ENCODE peak calls at places on chromosomes 4 and X, in ten cellular contexts. Q is neural crest cell, W is AG04449, T is lower leg skin, O is thyroid gland, R is CD14-positive monocyte, V is BJ, G is dorsolateral prefrontal cortex, S is left lung, M is fibroblast of pulmonary artery. D is an unnamed sample.

GRCh38 chrX:123807825-123808416 is 51.9 kb upstream of the XIAP start:
- DNase-seq in Q (no peak), W (no peak), T (no peak), O (no peak), R (no peak), V (peak; percentile 43), G (no peak), S (no peak), M (no peak), D (no peak)

GRCh38 chr4:64774626-64775025 is 365.4 kb upstream of the TECRL start:
- DNase-seq in Q (no peak), W (no peak), T (no peak), O (no peak), R (no peak), V (no peak), G (no peak), S (no peak), M (no peak), D (no peak)

GRCh38 chr4:52932586-52933482 is 70.7 kb downstream of the RASL11B start:
- DNase-seq in Q (no peak), W (no peak), T (no peak), O (no peak), R (no peak), V (no peak), G (no peak), S (no peak), M (peak; percentile 24), D (no peak)

GRCh38 chrX:82816572-82816971 is 691.5 kb upstream of the POU3F4 start:
- DNase-seq in Q (no peak), W (no peak), T (no peak), O (no peak), R (no peak), V (no peak), G (no peak), S (no peak), M (no peak), D (no peak)

GRCh38 chr4:82984459-82984858 is 26.2 kb downstream of the LIN54 start:
- DNase-seq in Q (no peak), W (no peak), T (no peak), O (no peak), R (no peak), V (peak; percentile 4), G (no peak), S (no peak), M (peak; percentile 36), D (peak; percentile 82)

GRCh38 chrX:73855546-73855945 is 292.5 kb downstream of the CHIC1 start:
- DNase-seq in Q (peak; percentile 73), W (peak; percentile 1), T (peak; percentile 92), O (peak; percentile 52), R (no peak), V (no peak), G (peak; percentile 58), S (no peak), M (peak; percentile 72), D (peak; percentile 20)

GRCh38 chr4:124307143-124307542 is 405.4 kb downstream of the ANKRD50 start:
- DNase-seq in Q (no peak), W (no peak), T (no peak), O (no peak), R (no peak), V (no peak), G (no peak), S (no peak), M (no peak), D (no peak)

GRCh38 chr4:62399242-62399641 is 1199.1 kb downstream of the ADGRL3 start:
- DNase-seq in Q (no peak), W (no peak), T (no peak), O (no peak), R (no peak), V (no peak), G (no peak), S (no peak), M (peak; percentile 32), D (no peak)

GRCh38 chr4:22498866-22499265 is 17.0 kb downstream of the ADGRA3 start:
- DNase-seq in Q (no peak), W (no peak), T (no peak), O (no peak), R (no peak), V (no peak), G (no peak), S (no peak), M (no peak), D (no peak)

GRCh38 chrX:16484338-16484737 is 165.6 kb upstream of the S100G start:
- DNase-seq in Q (no peak), W (peak; percentile 78), T (no peak), O (no peak), R (peak; percentile 75), V (peak; percentile 56), G (no peak), S (no peak), M (peak; percentile 82), D (peak; percentile 67)

GRCh38 chr4:182111586-182111985 is 131.6 kb upstream of the TENM3 start:
- DNase-seq in Q (no peak), W (no peak), T (no peak), O (no peak), R (no peak), V (no peak), G (no peak), S (no peak), M (peak; percentile 4), D (no peak)
- TF ChIP-seq CTCF in Q (no peak), W (no peak), T (no peak), O (no peak), R (no peak), V (no peak), G (no peak), S (no peak), M (no peak), D (no peak)

DNA sequence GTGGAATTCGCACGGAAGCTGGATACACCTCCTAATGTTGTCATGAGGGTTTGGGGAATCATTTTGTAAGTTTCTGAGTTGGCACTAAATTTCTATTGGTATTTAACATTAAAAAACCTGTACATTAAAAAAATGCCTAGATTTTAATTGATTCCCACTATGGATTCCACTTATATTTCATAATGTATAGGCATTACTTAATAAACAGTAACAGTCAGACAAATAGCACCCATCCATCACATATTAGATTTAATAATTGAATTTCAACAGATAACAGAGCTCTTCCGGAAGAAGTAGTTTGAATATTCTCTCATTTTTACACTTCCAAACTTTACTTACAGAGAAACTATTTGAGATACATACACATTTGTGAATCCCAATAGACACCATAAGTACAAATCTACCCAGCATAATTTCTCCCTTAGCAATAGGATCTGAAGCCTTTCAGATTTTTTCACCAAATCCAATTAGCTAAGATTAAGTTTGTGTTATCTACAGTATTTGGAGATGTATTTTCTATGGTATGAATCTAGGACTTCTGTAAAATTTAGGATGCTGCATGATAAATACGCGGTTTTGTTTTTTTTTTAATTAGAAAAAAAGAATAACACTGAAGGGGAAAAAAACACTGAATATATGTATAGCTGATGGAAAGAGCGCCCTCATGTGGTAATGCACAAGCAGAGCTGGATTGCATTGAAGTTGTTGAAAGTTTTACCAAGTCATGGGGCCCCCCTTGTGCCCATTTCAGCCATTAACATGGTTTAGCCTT is 12.2 kb upstream of the ODAM start:
- DNase-seq in Q (peak; percentile 34), W (no peak), T (no peak), O (no peak), R (no peak), V (no peak), G (no peak), S (no peak), M (peak; percentile 78), D (no peak)
- TF ChIP-seq CTCF in Q (peak; percentile 87), W (peak; percentile 51), T (no peak), O (peak; percentile 67), R (peak; percentile 61), V (peak; percentile 53), G (peak; percentile 55), S (peak; percentile 30), M (peak; percentile 81), D (peak; percentile 35)

GRCh38 chr4:76984127-76984526 is 34.6 kb downstream of the SEPTIN11 start:
- DNase-seq in Q (no peak), W (no peak), T (no peak), O (no peak), R (no peak), V (no peak), G (no peak), S (no peak), M (peak; percentile 67), D (no peak)
- TF ChIP-seq CTCF in Q (peak; percentile 43), W (peak; percentile 27), T (no peak), O (peak; percentile 26), R (no peak), V (peak; percentile 42), G (no peak), S (no peak), M (peak; percentile 48), D (no peak)

DNA sequence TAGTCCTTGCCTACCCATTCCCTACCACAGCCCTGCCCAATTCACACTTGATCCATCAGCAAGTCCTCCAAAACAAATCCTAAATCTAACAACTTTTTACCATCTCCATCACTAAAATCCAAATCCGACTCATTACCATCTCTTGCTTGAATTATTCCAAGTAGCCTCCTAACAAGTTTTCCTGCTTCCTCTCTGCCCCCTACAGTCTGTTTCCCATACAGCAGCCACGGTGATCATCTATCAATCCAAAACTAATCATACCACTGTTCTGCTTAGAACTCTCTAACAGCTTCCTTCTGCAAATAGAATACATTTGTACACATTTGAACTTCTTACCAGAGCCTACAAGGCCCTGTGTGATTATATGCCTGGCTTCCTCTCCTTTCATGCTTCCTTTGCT is 133.0 kb downstream of the SHROOM4 start:
- DNase-seq in Q (no peak), W (no peak), T (no peak), O (no peak), R (no peak), V (no peak), G (no peak), S (no peak), M (peak; percentile 34), D (no peak)
- TF ChIP-seq CTCF in Q (peak; percentile 54), W (no peak), T (no peak), O (peak; percentile 24), R (no peak), V (no peak), G (peak; percentile 59), S (peak; percentile 27), M (peak; percentile 61), D (no peak)

DNA sequence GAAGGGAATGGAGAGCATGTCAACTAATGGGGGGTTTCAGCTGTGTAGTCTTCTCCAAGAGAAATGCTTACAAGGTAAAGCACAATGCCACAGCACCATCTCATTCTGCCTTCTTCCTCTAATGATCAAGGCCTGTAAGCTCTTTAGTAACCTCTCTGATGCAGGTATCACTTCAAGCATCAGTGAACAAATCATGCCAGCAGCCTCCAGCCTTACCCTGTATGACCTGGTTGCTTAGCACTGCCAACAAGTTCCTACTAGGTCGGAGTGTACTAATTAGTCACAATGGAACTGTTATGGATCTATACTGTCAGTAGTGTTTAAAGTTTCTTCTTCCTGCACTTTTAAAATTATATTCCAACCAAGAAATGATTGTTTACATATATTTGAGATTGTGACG is 197.7 kb downstream of the GRID2 start:
- DNase-seq in Q (no peak), W (no peak), T (no peak), O (no peak), R (no peak), V (no peak), G (no peak), S (no peak), M (no peak), D (no peak)
- TF ChIP-seq CTCF in Q (no peak), W (no peak), T (no peak), O (no peak), R (no peak), V (no peak), G (no peak), S (no peak), M (no peak), D (no peak)

DNA sequence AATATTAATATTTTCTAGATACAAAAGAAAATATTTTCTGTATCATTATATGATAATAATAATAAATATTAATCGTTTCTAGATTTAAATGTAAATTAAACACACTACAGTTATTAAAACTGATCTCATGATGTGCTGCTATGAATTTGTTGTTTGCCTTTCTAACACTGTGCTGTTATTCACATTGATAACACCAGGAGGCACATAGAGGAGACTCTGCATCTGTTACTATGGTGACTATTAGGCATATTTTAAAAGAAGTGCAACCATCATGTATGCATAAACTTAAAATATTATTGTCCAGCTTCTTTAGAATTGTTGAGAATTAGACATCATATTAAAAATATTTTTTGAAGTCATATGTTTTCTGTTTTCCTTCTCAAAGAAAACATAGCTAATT is 11.8 kb upstream of the PDGFC start:
- DNase-seq in Q (no peak), W (no peak), T (no peak), O (no peak), R (no peak), V (no peak), G (no peak), S (no peak), M (peak; percentile 53), D (no peak)
- TF ChIP-seq CTCF in Q (peak; percentile 57), W (peak; percentile 45), T (no peak), O (peak; percentile 31), R (peak; percentile 27), V (peak; percentile 56), G (no peak), S (no peak), M (peak; percentile 65), D (peak; percentile 38)

D was measured in HFF-Myc.